ENCODE peak calls at places on chromosomes 2 and 18, in ten cellular contexts. T is NCI-H226; Q is omental fat pad; R is GM03348; V is Daoy; A is naive thymus-derived CD4-positive, alpha-beta T cell; Z is choroid plexus epithelial cell; E is left cardiac atrium; Y is A172; G is GM19239. W is an unnamed sample.

GRCh38 chr2:49288113-49288710 is 133.9 kb upstream of the FSHR start:
- DNase-seq in T (no peak), Q (no peak), R (no peak), V (no peak), A (no peak), Z (peak; percentile 10), E (no peak), Y (no peak), G (no peak), W (no peak)

GRCh38 chr2:98269274-98269673 is 77.0 kb upstream of the CNGA3 start:
- DNase-seq in T (peak; percentile 22), Q (no peak), R (peak; percentile 65), V (peak; percentile 11), A (no peak), Z (peak; percentile 81), E (no peak), Y (peak; percentile 42), G (no peak), W (peak; percentile 28)

GRCh38 chr18:63365909-63366269 is 1.1 kb downstream of the KDSR start:
- DNase-seq in T (no peak), Q (no peak), R (peak; percentile 27), V (no peak), A (no peak), Z (peak; percentile 33), E (no peak), Y (peak; percentile 9), G (peak; percentile 7), W (no peak)

GRCh38 chr2:20062615-20063545 is 11.5 kb upstream of the LAPTM4A start:
- DNase-seq in T (no peak), Q (no peak), R (peak; percentile 52), V (peak; percentile 72), A (no peak), Z (peak; percentile 95), E (peak; percentile 54), Y (peak; percentile 35), G (no peak), W (no peak)

GRCh38 chr2:109457366-109457765 is 156.4 kb downstream of the SEPTIN10 start:
- DNase-seq in T (no peak), Q (no peak), R (no peak), V (no peak), A (no peak), Z (no peak), E (no peak), Y (no peak), G (no peak), W (no peak)

GRCh38 chr2:72883356-72883962 is 3.7 kb upstream of the SPR start:
- DNase-seq in T (peak; percentile 15), Q (no peak), R (peak; percentile 63), V (no peak), A (no peak), Z (peak; percentile 62), E (no peak), Y (peak; percentile 44), G (no peak), W (no peak)

GRCh38 chr2:54457326-54458023 is 1.3 kb downstream of the SPTBN1 start:
- DNase-seq in T (peak; percentile 28), Q (no peak), R (peak; percentile 45), V (peak; percentile 60), A (no peak), Z (no peak), E (peak; percentile 61), Y (peak; percentile 29), G (no peak), W (no peak)

GRCh38 chr2:197209274-197209673 is 101.3 kb downstream of the ANKRD44 start:
- DNase-seq in T (peak; percentile 24), Q (no peak), R (no peak), V (no peak), A (no peak), Z (no peak), E (no peak), Y (no peak), G (no peak), W (no peak)

GRCh38 chr2:98458667-98459380 is 14.2 kb downstream of the INPP4A start:
- DNase-seq in T (no peak), Q (no peak), R (no peak), V (no peak), A (no peak), Z (no peak), E (no peak), Y (no peak), G (no peak), W (no peak)

GRCh38 chr2:231626449-231626848 is 33.8 kb downstream of the TEX44 start:
- DNase-seq in T (no peak), Q (no peak), R (no peak), V (no peak), A (no peak), Z (no peak), E (no peak), Y (no peak), G (no peak), W (no peak)

GRCh38 chr2:37585295-37585908 is 86.0 kb downstream of the CDC42EP3 start:
- DNase-seq in T (no peak), Q (no peak), R (no peak), V (peak; percentile 62), A (no peak), Z (peak; percentile 67), E (no peak), Y (no peak), G (no peak), W (no peak)

GRCh38 chr2:16311521-16312440 is 353.9 kb downstream of the CYRIA start:
- DNase-seq in T (no peak), Q (no peak), R (no peak), V (no peak), A (no peak), Z (no peak), E (no peak), Y (no peak), G (no peak), W (no peak)

GRCh38 chr2:96528680-96529375 is 7.7 kb upstream of the ARID5A start:
- DNase-seq in T (no peak), Q (no peak), R (no peak), V (no peak), A (no peak), Z (no peak), E (peak; percentile 77), Y (no peak), G (no peak), W (no peak)

GRCh38 chr2:119638891-119639539 is 40.0 kb upstream of the TMEM177 start:
- DNase-seq in T (no peak), Q (no peak), R (no peak), V (peak; percentile 28), A (no peak), Z (peak; percentile 85), E (no peak), Y (no peak), G (no peak), W (no peak)

GRCh38 chr2:45259144-45259543 is 249.9 kb upstream of the SIX2 start:
- DNase-seq in T (no peak), Q (no peak), R (no peak), V (no peak), A (no peak), Z (peak; percentile 28), E (no peak), Y (no peak), G (no peak), W (peak; percentile 71)

GRCh38 chr2:62406573-62407043 is 99.4 kb downstream of the TMEM17 start:
- DNase-seq in T (no peak), Q (no peak), R (no peak), V (no peak), A (no peak), Z (peak; percentile 26), E (no peak), Y (peak; percentile 19), G (peak; percentile 21), W (no peak)

GRCh38 chr2:240435955-240436625 is 627 bp downstream of the GPC1 start:
- DNase-seq in T (peak; percentile 23), Q (no peak), R (peak; percentile 63), V (peak; percentile 29), A (no peak), Z (peak; percentile 25), E (peak; percentile 40), Y (no peak), G (no peak), W (no peak)

GRCh38 chr2:164028764-164029534 is 293.1 kb upstream of the FIGN start:
- DNase-seq in T (peak; percentile 72), Q (no peak), R (peak; percentile 36), V (no peak), A (no peak), Z (peak; percentile 51), E (no peak), Y (peak; percentile 65), G (no peak), W (no peak)

GRCh38 chr2:225040862-225041209 is 1.4 kb downstream of the DOCK10 start:
- DNase-seq in T (no peak), Q (no peak), R (peak; percentile 39), V (peak; percentile 33), A (peak; percentile 50), Z (no peak), E (no peak), Y (no peak), G (peak; percentile 26), W (no peak)

GRCh38 chr2:88842656-88843055 is 151.2 kb downstream of the RPIA start:
- DNase-seq in T (no peak), Q (no peak), R (no peak), V (no peak), A (no peak), Z (peak; percentile 45), E (no peak), Y (no peak), G (no peak), W (no peak)